ENCODE peak calls at places on chromosomes 4 and X, in six cellular contexts. H is lung, G is mammary epithelial cell, V is tibial artery, F is neuronal stem cell, U is A549. R is an unnamed sample.

GRCh38 chr4:98641393-98641792 is 17.0 kb downstream of the TSPAN5 start:
- DNase-seq in G (no peak), V (no peak), F (no peak), U (no peak), H (no peak), R (no peak)

GRCh38 chrX:129759576-129760061 is 20.1 kb upstream of the SASH3 start:
- DNase-seq in G (peak; percentile 69), V (peak; percentile 39), U (peak; percentile 9), F (no peak), H (no peak), R (peak; percentile 35)

GRCh38 chr4:146142768-146143167 is 32.8 kb upstream of the LSM6 start:
- DNase-seq in V (no peak), F (no peak), U (no peak), H (no peak), G (peak; percentile 56), R (no peak)

GRCh38 chr4:6779667-6780565 is 2.6 kb upstream of the KIAA0232 start:
- DNase-seq in U (no peak), H (no peak), G (no peak), V (no peak), F (peak; percentile 29), R (no peak)

GRCh38 chr4:1403591-1404572 is 2.4 kb downstream of the NKX1-1 start:
- DNase-seq in U (no peak), F (no peak), G (no peak), H (no peak), V (no peak), R (no peak)

GRCh38 chr4:99091174-99091573 is 2.6 kb upstream of the ADH5 start:
- DNase-seq in H (no peak), U (no peak), V (no peak), G (no peak), F (no peak), R (no peak)

GRCh38 chrX:38172596-38172995 is 48.1 kb downstream of the SRPX start:
- DNase-seq in G (peak; percentile 0), V (no peak), F (no peak), U (no peak), H (no peak), R (no peak)

GRCh38 chr4:187814737-187815465 is 180.7 kb upstream of the ZFP42 start:
- DNase-seq in G (no peak), H (peak; percentile 45), V (no peak), U (no peak), F (no peak), R (no peak)

GRCh38 chr4:120718979-120719566 is 203.5 kb downstream of the PRDM5 start:
- DNase-seq in V (no peak), F (no peak), H (no peak), G (peak; percentile 11), U (peak; percentile 19), R (peak; percentile 33)

GRCh38 chr4:8656711-8657380 is 64.3 kb downstream of the CPZ start:
- DNase-seq in F (no peak), V (no peak), U (no peak), G (no peak), H (no peak), R (no peak)

GRCh38 chr4:184534511-184535391 is 60.4 kb upstream of the IRF2 start:
- DNase-seq in U (no peak), V (no peak), G (peak; percentile 70), F (no peak), H (no peak), R (no peak)

GRCh38 chr4:163343604-163344146 is at the start of gene NPY5R:
- DNase-seq in F (peak; percentile 40), G (no peak), U (no peak), H (no peak), V (no peak), R (no peak)

GRCh38 chr4:15771419-15772058 is 6.6 kb upstream of the CD38 start:
- DNase-seq in F (no peak), H (no peak), U (no peak), V (no peak), G (no peak), R (no peak)

GRCh38 chr4:6104541-6105130 is 86.4 kb upstream of the C4orf50 start:
- DNase-seq in H (no peak), G (no peak), V (peak; percentile 2), U (no peak), F (no peak), R (no peak)

GRCh38 chrX:142089193-142089592 is 115.9 kb downstream of the MAGEC2 start:
- DNase-seq in U (peak; percentile 36), H (no peak), F (no peak), G (no peak), V (no peak), R (no peak)

GRCh38 chr4:76977731-76978350 is 28.3 kb downstream of the SEPTIN11 start:
- DNase-seq in U (no peak), F (no peak), H (no peak), V (no peak), G (peak; percentile 51), R (no peak)

GRCh38 chrX:78710146-78710545 is 37.4 kb upstream of the LPAR4 start:
- DNase-seq in H (no peak), U (no peak), F (no peak), V (no peak), G (no peak), R (no peak)

GRCh38 chr4:18318682-18319410 is 297.3 kb upstream of the LCORL start:
- DNase-seq in U (no peak), G (no peak), H (no peak), F (no peak), V (no peak), R (peak; percentile 42)

GRCh38 chrX:24493740-24494543 is 28.9 kb downstream of the PDK3 start:
- DNase-seq in G (no peak), F (no peak), V (no peak), H (no peak), U (no peak), R (no peak)

GRCh38 chrX:7146703-7147430 is 645 bp upstream of the STS start:
- DNase-seq in H (peak; percentile 51), V (no peak), F (no peak), U (peak; percentile 35), G (no peak), R (peak; percentile 4)

GRCh38 chr4:99821918-99822503 is 5.4 kb downstream of the DAPP1 start:
- DNase-seq in H (no peak), U (no peak), V (no peak), G (no peak), F (no peak), R (no peak)

GRCh38 chr4:6938758-6939201 is 29.2 kb downstream of the TBC1D14 start:
- DNase-seq in H (no peak), F (no peak), G (no peak), U (no peak), V (peak; percentile 57), R (no peak)

GRCh38 chr4:172826866-172827265 is 341.7 kb upstream of the GALNT7 start:
- DNase-seq in V (no peak), U (no peak), G (no peak), F (no peak), H (no peak), R (no peak)

GRCh38 chr4:26032142-26032541 is 118.1 kb downstream of the SMIM20 start:
- DNase-seq in H (no peak), V (no peak), U (no peak), F (no peak), G (no peak), R (no peak)

GRCh38 chr4:8402640-8403039 is 37.9 kb downstream of the ACOX3 start:
- DNase-seq in F (no peak), U (no peak), H (no peak), V (peak; percentile 54), G (no peak), R (peak; percentile 56)

GRCh38 chr4:144654161-144654560 is 8.2 kb downstream of the HHIP start:
- DNase-seq in G (no peak), U (no peak), H (no peak), V (no peak), F (no peak), R (no peak)
- H3K4me1 ChIP-seq in G (no peaks in the 10 kb centered on the region), U (peaks cover 6% of the 10 kb centered on the region), H (no peaks in the 10 kb centered on the region), V (no peaks in the 10 kb centered on the region), F (peaks cover 16% of the 10 kb centered on the region), R (no peaks in the 10 kb centered on the region)

GRCh38 chr4:41360214-41360910 is 103.6 kb downstream of the UCHL1 start:
- DNase-seq in F (peak; percentile 74), V (peak; percentile 67), U (peak; percentile 61), G (peak; percentile 24), H (peak; percentile 71), R (peak; percentile 81)
- H3K4me3 ChIP-seq in F (peak overlapping the region; percentile 80), V (peak overlapping the region; percentile 86), U (peak overlapping the region; percentile 85), G (peak overlapping the region; percentile 30), H (peak overlapping the region; percentile 85), R (peak overlapping the region; percentile 84)

GRCh38 chr4:142376204-142376603 is 469.9 kb downstream of the INPP4B start:
- DNase-seq in U (no peak), F (no peak), H (no peak), V (no peak), G (no peak), R (no peak)
- H3K4me1 ChIP-seq in U (peaks cover 36% of the 10 kb centered on the region), F (peaks cover 16% of the 10 kb centered on the region), H (peaks cover 1% of the 10 kb centered on the region), V (peaks cover 53% of the 10 kb centered on the region), G (peaks cover 42% of the 10 kb centered on the region), R (peaks cover 77% of the 10 kb centered on the region)

DNA sequence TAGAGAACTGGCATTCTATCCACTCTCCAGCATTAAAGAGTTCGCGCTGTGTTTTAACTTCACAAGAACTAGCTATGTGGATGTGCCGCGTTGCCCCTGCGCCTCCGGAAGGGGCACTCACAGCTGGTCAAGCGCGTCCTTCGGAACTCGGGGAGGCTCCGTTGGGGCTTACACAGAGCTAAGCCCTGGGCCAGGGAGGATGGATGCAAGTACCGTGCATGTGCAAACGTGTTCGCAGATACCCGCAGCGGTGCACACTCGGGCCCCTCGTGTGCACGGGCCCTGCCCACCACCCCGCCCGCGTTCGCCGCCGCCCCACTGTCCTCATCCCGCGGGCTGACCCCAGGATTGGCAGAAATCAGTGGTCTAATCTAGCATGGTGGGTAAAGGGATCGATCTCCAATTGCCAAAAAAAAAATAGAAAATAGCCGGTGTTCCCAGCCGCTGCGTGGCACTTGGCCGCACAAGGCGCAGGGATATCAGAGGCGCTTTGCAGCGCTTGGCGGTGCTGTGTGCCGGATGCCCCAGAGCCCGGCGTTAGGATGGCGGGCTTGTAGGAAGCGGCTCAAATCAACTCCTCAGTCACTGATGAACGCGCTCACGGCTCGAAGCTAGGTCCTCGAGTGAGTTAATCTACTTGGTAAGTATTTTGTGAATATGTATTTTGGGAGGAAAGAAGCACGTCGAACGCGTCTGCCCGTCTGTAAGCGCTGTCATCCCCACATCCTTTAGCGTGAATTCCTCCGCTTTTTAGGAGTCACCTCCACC is 988 bp upstream of the PCDH10 start:
- DNase-seq in H (no peak), V (no peak), G (no peak), F (peak; percentile 41), U (peak; percentile 58), R (no peak)
- H3K4me3 ChIP-seq in H (peak overlapping the region; percentile 17), V (peak overlapping the region; percentile 72), G (peak overlapping the region; percentile 54), F (peak overlapping the region; percentile 54), U (peak overlapping the region; percentile 52), R (peak overlapping the region; percentile 48)

GRCh38 chr4:106914223-106914622 is 121.9 kb downstream of the DKK2 start:
- DNase-seq in F (no peak), H (no peak), V (no peak), U (no peak), G (no peak), R (no peak)
- H3K4me1 ChIP-seq in F (no peaks in the 10 kb centered on the region), H (no peaks in the 10 kb centered on the region), V (no peaks in the 10 kb centered on the region), U (no peaks in the 10 kb centered on the region), G (no peaks in the 10 kb centered on the region), R (no peaks in the 10 kb centered on the region)

R was measured in heart right ventricle.